ENCODE peak calls at places on chromosomes 2 and 18, in four cellular contexts. P, I, Z and G are unnamed samples.

GRCh38 chr18:10514082-10514481 is 11.7 kb upstream of the NAPG start:
- DNase-seq in Z (no peak), I (no peak), P (no peak), G (no peak)

GRCh38 chr2:181058378-181059269 is 78.2 kb downstream of the UBE2E3 start:
- DNase-seq in I (peak), Z (peak), P (peak), G (no peak)

GRCh38 chr2:173669271-173669853 is 295.8 kb downstream of the SP3 start:
- DNase-seq in P (no peak), Z (peak), I (no peak), G (no peak)

GRCh38 chr2:41869542-41870256 is 178.1 kb upstream of the PKDCC start:
- DNase-seq in Z (peak), P (peak), I (peak), G (peak)

GRCh38 chr2:158693476-158693875 is 101.6 kb upstream of the DAPL1 start:
- DNase-seq in I (no peak), Z (no peak), P (no peak), G (no peak)

GRCh38 chr2:104945211-104945610 is 91.3 kb downstream of the POU3F3 start:
- DNase-seq in P (peak), Z (no peak), I (no peak), G (no peak)

GRCh38 chr18:5667356-5667755 is 123.6 kb upstream of the EPB41L3 start:
- DNase-seq in Z (no peak), P (no peak), I (no peak), G (no peak)

GRCh38 chr2:15965564-15966019 is 25.2 kb downstream of the MYCN start:
- DNase-seq in Z (no peak), I (no peak), P (no peak), G (no peak)